ENCODE peak calls at places on chromosomes 13 and 19, in six cellular contexts. Q, N, E, C, Y and P are unnamed samples.

GRCh38 chr13:90254437-90254836 is 1093.0 kb upstream of the MIR17HG start:
- DNase-seq in C (no peak), E (no peak), Q (no peak), Y (no peak), N (no peak), P (no peak)

GRCh38 chr19:38617764-38618589 is at the start of gene MAP4K1:
- DNase-seq in E (no peak), C (peak; percentile 86), Q (peak; percentile 85), Y (no peak), N (peak; percentile 28), P (peak; percentile 68)

GRCh38 chr19:41887711-41888382 is 4.9 kb downstream of the ARHGEF1 start:
- DNase-seq in Y (no peak), E (no peak), N (peak; percentile 72), Q (peak; percentile 89), C (peak; percentile 64), P (no peak)

GRCh38 chr13:41649659-41650058 is 192.3 kb downstream of the RGCC start:
- DNase-seq in Y (peak; percentile 38), E (no peak), Q (no peak), N (no peak), C (no peak), P (no peak)

GRCh38 chr19:12774588-12775555 is at the start of gene HOOK2:
- DNase-seq in C (no peak), E (no peak), N (no peak), Q (peak; percentile 33), Y (no peak), P (no peak)

GRCh38 chr19:16645140-16645539 is 14.8 kb downstream of the SMIM7 start:
- DNase-seq in E (no peak), Y (no peak), C (no peak), N (peak; percentile 73), Q (no peak), P (no peak)

GRCh38 chr13:80389073-80390038 is 48.4 kb upstream of the SPRY2 start:
- DNase-seq in E (no peak), N (no peak), Q (no peak), C (no peak), Y (no peak), P (no peak)

GRCh38 chr13:51861728-51862300 is at the start of gene CCDC70:
- DNase-seq in N (no peak), C (no peak), E (no peak), Q (peak; percentile 16), Y (no peak), P (no peak)

GRCh38 chr19:12733369-12733896 is 1.1 kb downstream of the TRIR start:
- DNase-seq in C (peak; percentile 41), E (no peak), Y (no peak), Q (peak; percentile 73), N (no peak), P (no peak)

GRCh38 chr19:46610413-46610775 is 9.3 kb downstream of the CALM3 start:
- DNase-seq in N (no peak), Y (no peak), Q (no peak), C (no peak), E (no peak), P (peak; percentile 24)

GRCh38 chr19:1081301-1082164 is 13.6 kb downstream of the POLR2E start:
- DNase-seq in N (no peak), E (no peak), Q (no peak), Y (no peak), C (no peak), P (peak; percentile 79)

GRCh38 chr13:97074618-97075017 is 80.3 kb upstream of the OXGR1 start:
- DNase-seq in Y (no peak), N (no peak), C (no peak), Q (no peak), E (no peak), P (no peak)

GRCh38 chr19:2551172-2551863 is 75.4 kb downstream of the GADD45B start:
- DNase-seq in N (no peak), E (no peak), Y (no peak), Q (no peak), C (no peak), P (peak; percentile 43)

GRCh38 chr19:50510700-50511068 is 307 bp downstream of the JOSD2 start:
- DNase-seq in Y (no peak), E (no peak), C (no peak), Q (no peak), N (no peak), P (no peak)

GRCh38 chr19:45402469-45403070 is 2.3 kb downstream of the PPP1R13L start:
- DNase-seq in N (no peak), Y (peak; percentile 78), Q (peak; percentile 24), C (peak; percentile 38), E (no peak), P (no peak)

GRCh38 chr13:73937420-73937819 is 196.8 kb downstream of the KLF12 start:
- DNase-seq in E (no peak), Y (no peak), N (no peak), C (no peak), Q (no peak), P (no peak)

GRCh38 chr19:35090160-35090794 is 25.3 kb upstream of the FXYD3 start:
- DNase-seq in E (no peak), Y (peak; percentile 81), N (no peak), C (peak; percentile 55), Q (peak; percentile 45), P (no peak)

GRCh38 chr13:69683921-69684663 is 423.5 kb upstream of the ATXN8OS start:
- DNase-seq in C (no peak), N (no peak), Q (no peak), Y (no peak), E (no peak), P (no peak)

GRCh38 chr19:35513231-35513974 is at the start of gene DMKN:
- DNase-seq in N (no peak), E (no peak), C (no peak), Q (no peak), Y (no peak), P (no peak)

GRCh38 chr13:47708386-47708785 is 292.7 kb downstream of the SUCLA2 start:
- DNase-seq in C (no peak), E (no peak), Y (no peak), Q (no peak), N (no peak), P (no peak)

GRCh38 chr13:36082396-36082795 is 48.8 kb downstream of the DCLK1 start:
- DNase-seq in N (no peak), Q (no peak), C (no peak), Y (no peak), E (no peak), P (no peak)